ENCODE peak calls at places on chromosomes 5 and 9, in nine cellular contexts. One of them, this sample, is unnamed.

GRCh38 chr9:81266674-81267073 is 422.7 kb downstream of the TLE1 start:
- DNase-seq in skeletal muscle cell: peak; percentile 41
- DNase-seq in heart left ventricle: no peak
- DNase-seq in body of pancreas: no peak
- DNase-seq in SHP77: no peak
- DNase-seq in stimulated activated CD4-positive, alpha-beta T cell treated with anti-CD3 and anti-CD28 coated beads, Interleukin-12 subunit alpha, Interleukin-12 subunit beta, amount 100 ng/mL, for 24 hours: no peak
- DNase-seq in NCI-H1694 treated with DMSO at 0.1 percent for 48 hours: no peak
- DNase-seq in NCI-H510A treated with DMSO at 0.1 percent for 48 hours: no peak
- DNase-seq in effector memory CD4-positive, alpha-beta T cell: no peak
- DNase-seq in this sample: no peak

GRCh38 chr5:16791036-16791705 is 144.9 kb downstream of the MYO10 start:
- DNase-seq in skeletal muscle cell: no peak
- DNase-seq in heart left ventricle: no peak
- DNase-seq in body of pancreas: peak; percentile 28
- DNase-seq in SHP77: peak; percentile 63
- DNase-seq in stimulated activated CD4-positive, alpha-beta T cell treated with anti-CD3 and anti-CD28 coated beads, Interleukin-12 subunit alpha, Interleukin-12 subunit beta, amount 100 ng/mL, for 24 hours: no peak
- DNase-seq in NCI-H1694 treated with DMSO at 0.1 percent for 48 hours: peak; percentile 64
- DNase-seq in NCI-H510A treated with DMSO at 0.1 percent for 48 hours: peak; percentile 83
- DNase-seq in effector memory CD4-positive, alpha-beta T cell: no peak
- DNase-seq in this sample: no peak

GRCh38 chr9:69174645-69175487 is 789 bp downstream of the TJP2 start:
- DNase-seq in skeletal muscle cell: peak; percentile 94
- DNase-seq in heart left ventricle: peak; percentile 41
- DNase-seq in body of pancreas: no peak
- DNase-seq in SHP77: no peak
- DNase-seq in stimulated activated CD4-positive, alpha-beta T cell treated with anti-CD3 and anti-CD28 coated beads, Interleukin-12 subunit alpha, Interleukin-12 subunit beta, amount 100 ng/mL, for 24 hours: no peak
- DNase-seq in NCI-H1694 treated with DMSO at 0.1 percent for 48 hours: peak; percentile 26
- DNase-seq in NCI-H510A treated with DMSO at 0.1 percent for 48 hours: peak; percentile 41
- DNase-seq in effector memory CD4-positive, alpha-beta T cell: peak; percentile 4
- DNase-seq in this sample: no peak

GRCh38 chr5:159339451-159339850 is 9.2 kb upstream of the IL12B start:
- DNase-seq in skeletal muscle cell: no peak
- DNase-seq in heart left ventricle: no peak
- DNase-seq in body of pancreas: no peak
- DNase-seq in SHP77: no peak
- DNase-seq in stimulated activated CD4-positive, alpha-beta T cell treated with anti-CD3 and anti-CD28 coated beads, Interleukin-12 subunit alpha, Interleukin-12 subunit beta, amount 100 ng/mL, for 24 hours: no peak
- DNase-seq in NCI-H1694 treated with DMSO at 0.1 percent for 48 hours: no peak
- DNase-seq in NCI-H510A treated with DMSO at 0.1 percent for 48 hours: no peak
- DNase-seq in effector memory CD4-positive, alpha-beta T cell: no peak
- DNase-seq in this sample: no peak

GRCh38 chr9:26175264-26175663 is 497.0 kb upstream of the TUSC1 start:
- DNase-seq in skeletal muscle cell: no peak
- DNase-seq in heart left ventricle: no peak
- DNase-seq in body of pancreas: no peak
- DNase-seq in SHP77: no peak
- DNase-seq in stimulated activated CD4-positive, alpha-beta T cell treated with anti-CD3 and anti-CD28 coated beads, Interleukin-12 subunit alpha, Interleukin-12 subunit beta, amount 100 ng/mL, for 24 hours: no peak
- DNase-seq in NCI-H1694 treated with DMSO at 0.1 percent for 48 hours: no peak
- DNase-seq in NCI-H510A treated with DMSO at 0.1 percent for 48 hours: no peak
- DNase-seq in effector memory CD4-positive, alpha-beta T cell: no peak
- DNase-seq in this sample: no peak

GRCh38 chr5:133244242-133244641 is 192.4 kb downstream of the HSPA4 start:
- DNase-seq in skeletal muscle cell: no peak
- DNase-seq in heart left ventricle: no peak
- DNase-seq in body of pancreas: no peak
- DNase-seq in SHP77: no peak
- DNase-seq in stimulated activated CD4-positive, alpha-beta T cell treated with anti-CD3 and anti-CD28 coated beads, Interleukin-12 subunit alpha, Interleukin-12 subunit beta, amount 100 ng/mL, for 24 hours: no peak
- DNase-seq in NCI-H1694 treated with DMSO at 0.1 percent for 48 hours: no peak
- DNase-seq in NCI-H510A treated with DMSO at 0.1 percent for 48 hours: peak; percentile 50
- DNase-seq in effector memory CD4-positive, alpha-beta T cell: no peak
- DNase-seq in this sample: no peak

GRCh38 chr9:88672874-88673695 is 138.1 kb downstream of the NXNL2 start:
- DNase-seq in skeletal muscle cell: no peak
- DNase-seq in heart left ventricle: no peak
- DNase-seq in body of pancreas: no peak
- DNase-seq in SHP77: no peak
- DNase-seq in stimulated activated CD4-positive, alpha-beta T cell treated with anti-CD3 and anti-CD28 coated beads, Interleukin-12 subunit alpha, Interleukin-12 subunit beta, amount 100 ng/mL, for 24 hours: no peak
- DNase-seq in NCI-H1694 treated with DMSO at 0.1 percent for 48 hours: no peak
- DNase-seq in NCI-H510A treated with DMSO at 0.1 percent for 48 hours: no peak
- DNase-seq in effector memory CD4-positive, alpha-beta T cell: no peak
- DNase-seq in this sample: no peak

GRCh38 chr9:134437417-134438203 is 111.4 kb downstream of the RXRA start:
- DNase-seq in skeletal muscle cell: no peak
- DNase-seq in heart left ventricle: no peak
- DNase-seq in body of pancreas: no peak
- DNase-seq in SHP77: no peak
- DNase-seq in stimulated activated CD4-positive, alpha-beta T cell treated with anti-CD3 and anti-CD28 coated beads, Interleukin-12 subunit alpha, Interleukin-12 subunit beta, amount 100 ng/mL, for 24 hours: no peak
- DNase-seq in NCI-H1694 treated with DMSO at 0.1 percent for 48 hours: no peak
- DNase-seq in NCI-H510A treated with DMSO at 0.1 percent for 48 hours: no peak
- DNase-seq in effector memory CD4-positive, alpha-beta T cell: no peak
- DNase-seq in this sample: no peak

GRCh38 chr9:120980951-120981350 is 54.4 kb upstream of the TRAF1 start:
- DNase-seq in skeletal muscle cell: no peak
- DNase-seq in heart left ventricle: no peak
- DNase-seq in body of pancreas: no peak
- DNase-seq in SHP77: peak; percentile 31
- DNase-seq in stimulated activated CD4-positive, alpha-beta T cell treated with anti-CD3 and anti-CD28 coated beads, Interleukin-12 subunit alpha, Interleukin-12 subunit beta, amount 100 ng/mL, for 24 hours: no peak
- DNase-seq in NCI-H1694 treated with DMSO at 0.1 percent for 48 hours: no peak
- DNase-seq in NCI-H510A treated with DMSO at 0.1 percent for 48 hours: peak; percentile 13
- DNase-seq in effector memory CD4-positive, alpha-beta T cell: no peak
- DNase-seq in this sample: no peak

GRCh38 chr5:40665902-40666301 is 13.8 kb upstream of the PTGER4 start:
- DNase-seq in skeletal muscle cell: no peak
- DNase-seq in heart left ventricle: no peak
- DNase-seq in body of pancreas: no peak
- DNase-seq in SHP77: no peak
- DNase-seq in stimulated activated CD4-positive, alpha-beta T cell treated with anti-CD3 and anti-CD28 coated beads, Interleukin-12 subunit alpha, Interleukin-12 subunit beta, amount 100 ng/mL, for 24 hours: no peak
- DNase-seq in NCI-H1694 treated with DMSO at 0.1 percent for 48 hours: no peak
- DNase-seq in NCI-H510A treated with DMSO at 0.1 percent for 48 hours: no peak
- DNase-seq in effector memory CD4-positive, alpha-beta T cell: no peak
- DNase-seq in this sample: no peak

GRCh38 chr9:38092200-38092524 is 23.1 kb upstream of the SHB start:
- DNase-seq in skeletal muscle cell: no peak
- DNase-seq in heart left ventricle: no peak
- DNase-seq in body of pancreas: no peak
- DNase-seq in SHP77: no peak
- DNase-seq in stimulated activated CD4-positive, alpha-beta T cell treated with anti-CD3 and anti-CD28 coated beads, Interleukin-12 subunit alpha, Interleukin-12 subunit beta, amount 100 ng/mL, for 24 hours: no peak
- DNase-seq in NCI-H1694 treated with DMSO at 0.1 percent for 48 hours: no peak
- DNase-seq in NCI-H510A treated with DMSO at 0.1 percent for 48 hours: no peak
- DNase-seq in effector memory CD4-positive, alpha-beta T cell: no peak
- DNase-seq in this sample: no peak

GRCh38 chr5:157828949-157829639 is 29.9 kb downstream of the CLINT1 start:
- DNase-seq in skeletal muscle cell: no peak
- DNase-seq in heart left ventricle: no peak
- DNase-seq in body of pancreas: no peak
- DNase-seq in SHP77: no peak
- DNase-seq in stimulated activated CD4-positive, alpha-beta T cell treated with anti-CD3 and anti-CD28 coated beads, Interleukin-12 subunit alpha, Interleukin-12 subunit beta, amount 100 ng/mL, for 24 hours: no peak
- DNase-seq in NCI-H1694 treated with DMSO at 0.1 percent for 48 hours: no peak
- DNase-seq in NCI-H510A treated with DMSO at 0.1 percent for 48 hours: no peak
- DNase-seq in effector memory CD4-positive, alpha-beta T cell: no peak
- DNase-seq in this sample: no peak

GRCh38 chr9:93262537-93263310 is 78.8 kb downstream of the WNK2 start:
- DNase-seq in skeletal muscle cell: no peak
- DNase-seq in heart left ventricle: peak; percentile 51
- DNase-seq in body of pancreas: peak; percentile 24
- DNase-seq in SHP77: no peak
- DNase-seq in stimulated activated CD4-positive, alpha-beta T cell treated with anti-CD3 and anti-CD28 coated beads, Interleukin-12 subunit alpha, Interleukin-12 subunit beta, amount 100 ng/mL, for 24 hours: no peak
- DNase-seq in NCI-H1694 treated with DMSO at 0.1 percent for 48 hours: no peak
- DNase-seq in NCI-H510A treated with DMSO at 0.1 percent for 48 hours: peak; percentile 14
- DNase-seq in effector memory CD4-positive, alpha-beta T cell: no peak
- DNase-seq in this sample: no peak

GRCh38 chr5:178576591-178577351 is 13.4 kb downstream of the COL23A1 start:
- DNase-seq in skeletal muscle cell: no peak
- DNase-seq in heart left ventricle: no peak
- DNase-seq in body of pancreas: no peak
- DNase-seq in SHP77: no peak
- DNase-seq in stimulated activated CD4-positive, alpha-beta T cell treated with anti-CD3 and anti-CD28 coated beads, Interleukin-12 subunit alpha, Interleukin-12 subunit beta, amount 100 ng/mL, for 24 hours: no peak
- DNase-seq in NCI-H1694 treated with DMSO at 0.1 percent for 48 hours: no peak
- DNase-seq in NCI-H510A treated with DMSO at 0.1 percent for 48 hours: no peak
- DNase-seq in effector memory CD4-positive, alpha-beta T cell: no peak
- DNase-seq in this sample: no peak

GRCh38 chr9:81759680-81760215 is 70.4 kb upstream of the TLE1 start:
- DNase-seq in skeletal muscle cell: peak; percentile 79
- DNase-seq in heart left ventricle: no peak
- DNase-seq in body of pancreas: no peak
- DNase-seq in SHP77: peak; percentile 7
- DNase-seq in stimulated activated CD4-positive, alpha-beta T cell treated with anti-CD3 and anti-CD28 coated beads, Interleukin-12 subunit alpha, Interleukin-12 subunit beta, amount 100 ng/mL, for 24 hours: no peak
- DNase-seq in NCI-H1694 treated with DMSO at 0.1 percent for 48 hours: no peak
- DNase-seq in NCI-H510A treated with DMSO at 0.1 percent for 48 hours: no peak
- DNase-seq in effector memory CD4-positive, alpha-beta T cell: no peak
- DNase-seq in this sample: no peak

GRCh38 chr5:124154714-124155113 is 591.7 kb downstream of the ZNF608 start:
- DNase-seq in skeletal muscle cell: no peak
- DNase-seq in heart left ventricle: no peak
- DNase-seq in body of pancreas: no peak
- DNase-seq in SHP77: no peak
- DNase-seq in stimulated activated CD4-positive, alpha-beta T cell treated with anti-CD3 and anti-CD28 coated beads, Interleukin-12 subunit alpha, Interleukin-12 subunit beta, amount 100 ng/mL, for 24 hours: no peak
- DNase-seq in NCI-H1694 treated with DMSO at 0.1 percent for 48 hours: no peak
- DNase-seq in NCI-H510A treated with DMSO at 0.1 percent for 48 hours: no peak
- DNase-seq in effector memory CD4-positive, alpha-beta T cell: no peak
- DNase-seq in this sample: no peak

GRCh38 chr5:78953092-78953800 is 31.9 kb downstream of the ARSB start:
- DNase-seq in skeletal muscle cell: no peak
- DNase-seq in heart left ventricle: no peak
- DNase-seq in body of pancreas: no peak
- DNase-seq in SHP77: no peak
- DNase-seq in stimulated activated CD4-positive, alpha-beta T cell treated with anti-CD3 and anti-CD28 coated beads, Interleukin-12 subunit alpha, Interleukin-12 subunit beta, amount 100 ng/mL, for 24 hours: no peak
- DNase-seq in NCI-H1694 treated with DMSO at 0.1 percent for 48 hours: no peak
- DNase-seq in NCI-H510A treated with DMSO at 0.1 percent for 48 hours: no peak
- DNase-seq in effector memory CD4-positive, alpha-beta T cell: no peak
- DNase-seq in this sample: no peak

GRCh38 chr5:30765227-30765626 is 428.3 kb upstream of the CDH6 start:
- DNase-seq in skeletal muscle cell: no peak
- DNase-seq in heart left ventricle: no peak
- DNase-seq in body of pancreas: no peak
- DNase-seq in SHP77: no peak
- DNase-seq in stimulated activated CD4-positive, alpha-beta T cell treated with anti-CD3 and anti-CD28 coated beads, Interleukin-12 subunit alpha, Interleukin-12 subunit beta, amount 100 ng/mL, for 24 hours: no peak
- DNase-seq in NCI-H1694 treated with DMSO at 0.1 percent for 48 hours: no peak
- DNase-seq in NCI-H510A treated with DMSO at 0.1 percent for 48 hours: no peak
- DNase-seq in effector memory CD4-positive, alpha-beta T cell: no peak
- DNase-seq in this sample: no peak

GRCh38 chr5:89064691-89065207 is 181.8 kb upstream of the MEF2C start:
- DNase-seq in skeletal muscle cell: no peak
- DNase-seq in heart left ventricle: no peak
- DNase-seq in body of pancreas: no peak
- DNase-seq in SHP77: no peak
- DNase-seq in stimulated activated CD4-positive, alpha-beta T cell treated with anti-CD3 and anti-CD28 coated beads, Interleukin-12 subunit alpha, Interleukin-12 subunit beta, amount 100 ng/mL, for 24 hours: no peak
- DNase-seq in NCI-H1694 treated with DMSO at 0.1 percent for 48 hours: no peak
- DNase-seq in NCI-H510A treated with DMSO at 0.1 percent for 48 hours: no peak
- DNase-seq in effector memory CD4-positive, alpha-beta T cell: no peak
- DNase-seq in this sample: no peak

GRCh38 chr5:82594097-82594496 is 315.9 kb upstream of the RPS23 start:
- DNase-seq in skeletal muscle cell: no peak
- DNase-seq in heart left ventricle: no peak
- DNase-seq in body of pancreas: no peak
- DNase-seq in SHP77: no peak
- DNase-seq in stimulated activated CD4-positive, alpha-beta T cell treated with anti-CD3 and anti-CD28 coated beads, Interleukin-12 subunit alpha, Interleukin-12 subunit beta, amount 100 ng/mL, for 24 hours: no peak
- DNase-seq in NCI-H1694 treated with DMSO at 0.1 percent for 48 hours: no peak
- DNase-seq in NCI-H510A treated with DMSO at 0.1 percent for 48 hours: no peak
- DNase-seq in effector memory CD4-positive, alpha-beta T cell: no peak
- DNase-seq in this sample: no peak

GRCh38 chr9:81557452-81557956 is 131.8 kb downstream of the TLE1 start:
- DNase-seq in skeletal muscle cell: no peak
- DNase-seq in heart left ventricle: no peak
- DNase-seq in body of pancreas: no peak
- DNase-seq in SHP77: no peak
- DNase-seq in stimulated activated CD4-positive, alpha-beta T cell treated with anti-CD3 and anti-CD28 coated beads, Interleukin-12 subunit alpha, Interleukin-12 subunit beta, amount 100 ng/mL, for 24 hours: no peak
- DNase-seq in NCI-H1694 treated with DMSO at 0.1 percent for 48 hours: no peak
- DNase-seq in NCI-H510A treated with DMSO at 0.1 percent for 48 hours: no peak
- DNase-seq in effector memory CD4-positive, alpha-beta T cell: no peak
- DNase-seq in this sample: no peak

GRCh38 chr5:56155085-56155484 is 78.0 kb downstream of the ANKRD55 start:
- DNase-seq in skeletal muscle cell: no peak
- DNase-seq in heart left ventricle: no peak
- DNase-seq in body of pancreas: no peak
- DNase-seq in SHP77: no peak
- DNase-seq in stimulated activated CD4-positive, alpha-beta T cell treated with anti-CD3 and anti-CD28 coated beads, Interleukin-12 subunit alpha, Interleukin-12 subunit beta, amount 100 ng/mL, for 24 hours: no peak
- DNase-seq in NCI-H1694 treated with DMSO at 0.1 percent for 48 hours: no peak
- DNase-seq in NCI-H510A treated with DMSO at 0.1 percent for 48 hours: no peak
- DNase-seq in effector memory CD4-positive, alpha-beta T cell: no peak
- DNase-seq in this sample: no peak

GRCh38 chr9:22257026-22257425 is 189.6 kb upstream of the DMRTA1 start:
- DNase-seq in skeletal muscle cell: no peak
- DNase-seq in heart left ventricle: no peak
- DNase-seq in body of pancreas: no peak
- DNase-seq in SHP77: no peak
- DNase-seq in stimulated activated CD4-positive, alpha-beta T cell treated with anti-CD3 and anti-CD28 coated beads, Interleukin-12 subunit alpha, Interleukin-12 subunit beta, amount 100 ng/mL, for 24 hours: no peak
- DNase-seq in NCI-H1694 treated with DMSO at 0.1 percent for 48 hours: no peak
- DNase-seq in NCI-H510A treated with DMSO at 0.1 percent for 48 hours: no peak
- DNase-seq in effector memory CD4-positive, alpha-beta T cell: no peak
- DNase-seq in this sample: no peak

GRCh38 chr9:105742088-105742487 is 47.7 kb downstream of the TMEM38B start:
- DNase-seq in skeletal muscle cell: no peak
- DNase-seq in heart left ventricle: no peak
- DNase-seq in body of pancreas: no peak
- DNase-seq in SHP77: no peak
- DNase-seq in stimulated activated CD4-positive, alpha-beta T cell treated with anti-CD3 and anti-CD28 coated beads, Interleukin-12 subunit alpha, Interleukin-12 subunit beta, amount 100 ng/mL, for 24 hours: no peak
- DNase-seq in NCI-H1694 treated with DMSO at 0.1 percent for 48 hours: no peak
- DNase-seq in NCI-H510A treated with DMSO at 0.1 percent for 48 hours: no peak
- DNase-seq in effector memory CD4-positive, alpha-beta T cell: no peak
- DNase-seq in this sample: no peak

GRCh38 chr5:128546658-128547281 is 8.7 kb upstream of the FBN2 start:
- DNase-seq in skeletal muscle cell: no peak
- DNase-seq in heart left ventricle: no peak
- DNase-seq in body of pancreas: no peak
- DNase-seq in SHP77: no peak
- DNase-seq in stimulated activated CD4-positive, alpha-beta T cell treated with anti-CD3 and anti-CD28 coated beads, Interleukin-12 subunit alpha, Interleukin-12 subunit beta, amount 100 ng/mL, for 24 hours: no peak
- DNase-seq in NCI-H1694 treated with DMSO at 0.1 percent for 48 hours: no peak
- DNase-seq in NCI-H510A treated with DMSO at 0.1 percent for 48 hours: peak; percentile 33
- DNase-seq in effector memory CD4-positive, alpha-beta T cell: no peak
- DNase-seq in this sample: no peak

GRCh38 chr9:137112564-137113384 is 1.8 kb downstream of the DPP7 start:
- DNase-seq in skeletal muscle cell: no peak
- DNase-seq in heart left ventricle: no peak
- DNase-seq in body of pancreas: no peak
- DNase-seq in SHP77: no peak
- DNase-seq in stimulated activated CD4-positive, alpha-beta T cell treated with anti-CD3 and anti-CD28 coated beads, Interleukin-12 subunit alpha, Interleukin-12 subunit beta, amount 100 ng/mL, for 24 hours: no peak
- DNase-seq in NCI-H1694 treated with DMSO at 0.1 percent for 48 hours: no peak
- DNase-seq in NCI-H510A treated with DMSO at 0.1 percent for 48 hours: no peak
- DNase-seq in effector memory CD4-positive, alpha-beta T cell: no peak
- DNase-seq in this sample: no peak

GRCh38 chr5:6873359-6873758 is 160.1 kb downstream of the TENT4A start:
- DNase-seq in skeletal muscle cell: no peak
- DNase-seq in heart left ventricle: no peak
- DNase-seq in body of pancreas: no peak
- DNase-seq in SHP77: no peak
- DNase-seq in stimulated activated CD4-positive, alpha-beta T cell treated with anti-CD3 and anti-CD28 coated beads, Interleukin-12 subunit alpha, Interleukin-12 subunit beta, amount 100 ng/mL, for 24 hours: no peak
- DNase-seq in NCI-H1694 treated with DMSO at 0.1 percent for 48 hours: no peak
- DNase-seq in NCI-H510A treated with DMSO at 0.1 percent for 48 hours: no peak
- DNase-seq in effector memory CD4-positive, alpha-beta T cell: no peak
- DNase-seq in this sample: no peak

GRCh38 chr9:37913480-37914153 is 9.7 kb upstream of the SLC25A51 start:
- DNase-seq in skeletal muscle cell: no peak
- DNase-seq in heart left ventricle: peak; percentile 76
- DNase-seq in body of pancreas: peak; percentile 76
- DNase-seq in SHP77: peak; percentile 65
- DNase-seq in stimulated activated CD4-positive, alpha-beta T cell treated with anti-CD3 and anti-CD28 coated beads, Interleukin-12 subunit alpha, Interleukin-12 subunit beta, amount 100 ng/mL, for 24 hours: peak; percentile 59
- DNase-seq in NCI-H1694 treated with DMSO at 0.1 percent for 48 hours: peak; percentile 82
- DNase-seq in NCI-H510A treated with DMSO at 0.1 percent for 48 hours: peak; percentile 67
- DNase-seq in effector memory CD4-positive, alpha-beta T cell: peak; percentile 50
- DNase-seq in this sample: peak; percentile 63

GRCh38 chr9:132780230-132781007 is 97.7 kb downstream of the AK8 start:
- DNase-seq in skeletal muscle cell: no peak
- DNase-seq in heart left ventricle: no peak
- DNase-seq in body of pancreas: no peak
- DNase-seq in SHP77: no peak
- DNase-seq in stimulated activated CD4-positive, alpha-beta T cell treated with anti-CD3 and anti-CD28 coated beads, Interleukin-12 subunit alpha, Interleukin-12 subunit beta, amount 100 ng/mL, for 24 hours: no peak
- DNase-seq in NCI-H1694 treated with DMSO at 0.1 percent for 48 hours: no peak
- DNase-seq in NCI-H510A treated with DMSO at 0.1 percent for 48 hours: no peak
- DNase-seq in effector memory CD4-positive, alpha-beta T cell: no peak
- DNase-seq in this sample: no peak

GRCh38 chr5:154487541-154487940 is 9.5 kb upstream of the HAND1 start:
- DNase-seq in skeletal muscle cell: no peak
- DNase-seq in heart left ventricle: no peak
- DNase-seq in body of pancreas: no peak
- DNase-seq in SHP77: no peak
- DNase-seq in stimulated activated CD4-positive, alpha-beta T cell treated with anti-CD3 and anti-CD28 coated beads, Interleukin-12 subunit alpha, Interleukin-12 subunit beta, amount 100 ng/mL, for 24 hours: peak; percentile 16
- DNase-seq in NCI-H1694 treated with DMSO at 0.1 percent for 48 hours: no peak
- DNase-seq in NCI-H510A treated with DMSO at 0.1 percent for 48 hours: no peak
- DNase-seq in effector memory CD4-positive, alpha-beta T cell: no peak
- DNase-seq in this sample: no peak